ENCODE peak calls at places on chromosomes 6 and 20, in ten cellular contexts. N is adrenal gland; Z is hypothalamus; T is activated gamma-delta T cell treated with Interleukin-2 at 50 U/mL for 16 hours; M is B cell; C is esophagus squamous epithelium; E is amygdala; S is activated CD4-positive, alpha-beta T cell treated with anti-CD3 and anti-CD28 coated beads for 4 hours; A is astrocyte of the cerebellum; O is endodermal cell. P is an unnamed sample.

GRCh38 chr6:90860822-90861601 is 274.1 kb upstream of the MAP3K7 start:
- DNase-seq in Z (no peak), T (no peak), S (no peak), C (no peak), M (no peak), O (no peak), A (no peak), E (no peak), N (no peak), P (peak)

GRCh38 chr6:119467478-119468081 is 118.0 kb upstream of the MAN1A1 start:
- DNase-seq in A (peak), N (no peak), O (no peak), T (no peak), M (no peak), Z (no peak), E (no peak), S (no peak), C (no peak), P (no peak)

GRCh38 chr6:13336553-13336952 is 8.2 kb upstream of the TBC1D7 start:
- DNase-seq in T (peak), A (peak), E (peak), S (peak), N (peak), M (peak), C (no peak), O (peak), Z (peak), P (peak)

GRCh38 chr20:2289475-2289874 is 6.3 kb upstream of the TGM3 start:
- DNase-seq in O (peak), E (no peak), C (no peak), A (no peak), T (no peak), N (peak), M (no peak), Z (no peak), S (no peak), P (no peak)

GRCh38 chr6:131844243-131844841 is 36.5 kb downstream of the ENPP1 start:
- DNase-seq in O (no peak), Z (no peak), M (no peak), C (no peak), E (no peak), T (no peak), N (no peak), S (no peak), A (no peak), P (no peak)

GRCh38 chr20:43853918-43854317 is 60.7 kb upstream of the TOX2 start:
- DNase-seq in T (no peak), N (no peak), C (no peak), A (no peak), E (no peak), O (no peak), M (no peak), S (no peak), Z (no peak), P (no peak)

GRCh38 chr6:56613247-56613851 is 29.3 kb downstream of the DST start:
- DNase-seq in E (no peak), C (no peak), M (no peak), T (no peak), N (no peak), A (no peak), O (no peak), Z (no peak), S (no peak), P (no peak)

GRCh38 chr20:21706345-21707195 is 1.1 kb downstream of the PAX1 start:
- DNase-seq in T (no peak), A (no peak), S (no peak), M (no peak), E (no peak), C (no peak), Z (no peak), N (no peak), O (peak), P (no peak)

GRCh38 chr6:69571234-69571633 is 225.6 kb downstream of the LMBRD1 start:
- DNase-seq in N (no peak), S (no peak), M (no peak), Z (no peak), T (no peak), E (no peak), O (no peak), A (no peak), C (no peak), P (no peak)

GRCh38 chr6:116363759-116364158 is 7.0 kb upstream of the DSE start:
- DNase-seq in T (no peak), C (no peak), N (no peak), S (no peak), A (no peak), Z (no peak), M (no peak), E (no peak), O (no peak), P (no peak)

GRCh38 chr6:25774120-25774730 is 19.7 kb downstream of the SLC17A4 start:
- DNase-seq in N (no peak), A (no peak), M (no peak), O (peak), T (no peak), Z (no peak), S (no peak), E (no peak), C (no peak), P (no peak)

GRCh38 chr6:54428437-54428836 is 120.2 kb downstream of the TINAG start:
- DNase-seq in M (no peak), E (no peak), S (no peak), N (no peak), C (no peak), A (no peak), Z (no peak), O (no peak), T (no peak), P (peak)

GRCh38 chr6:116008470-116009229 is 52.0 kb downstream of the FRK start:
- DNase-seq in O (no peak), S (no peak), T (no peak), A (peak), M (no peak), N (peak), C (no peak), Z (no peak), E (no peak), P (no peak)

GRCh38 chr6:134307870-134308269 is 10.0 kb downstream of the SGK1 start:
- DNase-seq in S (no peak), T (no peak), O (no peak), E (no peak), Z (no peak), C (no peak), A (no peak), N (no peak), M (no peak), P (no peak)

GRCh38 chr6:4134841-4135664 is at the start of gene ECI2:
- DNase-seq in Z (no peak), M (peak), A (no peak), T (peak), C (peak), S (no peak), N (peak), E (no peak), O (no peak), P (peak)

GRCh38 chr6:167467793-167468431 is 143.0 kb downstream of the TTLL2 start:
- DNase-seq in E (no peak), A (no peak), Z (no peak), S (no peak), N (no peak), T (no peak), O (peak), M (no peak), C (no peak), P (no peak)

GRCh38 chr20:44098657-44099056 is 88.3 kb downstream of the JPH2 start:
- DNase-seq in N (no peak), S (no peak), Z (no peak), A (no peak), M (no peak), E (no peak), O (no peak), C (no peak), T (no peak), P (no peak)

GRCh38 chr20:49627329-49627761 is 59.4 kb upstream of the PTGIS start:
- DNase-seq in T (no peak), Z (no peak), O (peak), A (no peak), M (no peak), S (no peak), E (no peak), N (no peak), C (no peak), P (no peak)

GRCh38 chr20:25315418-25316210 is 67.7 kb downstream of the PYGB start:
- DNase-seq in A (no peak), M (no peak), O (no peak), S (no peak), E (no peak), T (no peak), Z (no peak), N (peak), C (no peak), P (no peak)

GRCh38 chr6:14440215-14440890 is 322.8 kb downstream of the CD83 start:
- DNase-seq in Z (no peak), N (no peak), C (no peak), S (no peak), O (no peak), M (no peak), A (no peak), E (no peak), T (no peak), P (no peak)

GRCh38 chr6:158220786-158221442 is 52.8 kb downstream of the GTF2H5 start:
- DNase-seq in C (peak), Z (peak), M (peak), O (peak), N (peak), A (peak), E (peak), T (peak), S (peak), P (peak)

GRCh38 chr20:62752671-62753501 is 43.4 kb upstream of the MRGBP start:
- DNase-seq in T (no peak), A (no peak), M (peak), C (no peak), N (no peak), S (no peak), Z (no peak), E (no peak), O (no peak), P (no peak)

GRCh38 chr6:98828210-98828798 is 6.1 kb upstream of the POU3F2 start:
- DNase-seq in E (no peak), M (no peak), A (no peak), Z (no peak), C (no peak), T (no peak), N (no peak), S (no peak), O (peak), P (no peak)

GRCh38 chr6:106749611-106750010 is 120.2 kb downstream of the QRSL1 start:
- DNase-seq in A (no peak), T (no peak), O (no peak), M (no peak), N (no peak), E (no peak), Z (no peak), S (no peak), C (no peak), P (no peak)

GRCh38 chr20:40506567-40506966 is 182.5 kb downstream of the MAFB start:
- DNase-seq in S (no peak), A (peak), O (peak), C (peak), Z (peak), E (peak), N (peak), T (no peak), M (no peak), P (no peak)

GRCh38 chr20:10177326-10177725 is 41.3 kb upstream of the SNAP25 start:
- DNase-seq in M (no peak), Z (no peak), S (no peak), N (no peak), T (no peak), E (no peak), C (no peak), O (no peak), A (peak), P (no peak)

GRCh38 chr20:1820137-1821074 is 74.8 kb upstream of the SIRPA start:
- DNase-seq in M (no peak), N (peak), Z (no peak), C (no peak), A (peak), O (no peak), T (no peak), E (no peak), S (no peak), P (no peak)

GRCh38 chr20:37294262-37294981 is 5.0 kb downstream of the MANBAL start:
- DNase-seq in Z (no peak), C (no peak), E (no peak), N (no peak), S (no peak), T (no peak), O (no peak), A (no peak), M (no peak), P (no peak)

GRCh38 chr6:117352466-117353081 is 73.2 kb downstream of the ROS1 start:
- DNase-seq in M (no peak), C (no peak), T (no peak), A (peak), Z (no peak), O (no peak), N (no peak), S (no peak), E (no peak), P (no peak)

GRCh38 chr6:169724554-169725269 is 412 bp upstream of the PHF10 start:
- DNase-seq in Z (peak), O (peak), N (peak), M (peak), C (no peak), T (peak), E (peak), A (no peak), S (peak), P (peak)

GRCh38 chr6:28794175-28795002 is 129.4 kb downstream of the TRIM27 start:
- DNase-seq in E (no peak), A (no peak), N (no peak), M (no peak), Z (no peak), S (no peak), T (no peak), C (no peak), O (peak), P (no peak)

GRCh38 chr6:105036371-105036770 is 79.5 kb downstream of the LIN28B start:
- DNase-seq in O (no peak), A (no peak), N (no peak), Z (no peak), E (no peak), C (no peak), T (no peak), S (no peak), M (no peak), P (no peak)

GRCh38 chr20:32285621-32286334 is 8.3 kb downstream of the KIF3B start:
- DNase-seq in M (peak), A (no peak), C (no peak), Z (no peak), N (no peak), E (no peak), O (no peak), T (peak), S (peak), P (peak)

GRCh38 chr6:111033628-111034289 is 51.9 kb downstream of the RPF2 start:
- DNase-seq in N (no peak), T (no peak), C (no peak), Z (no peak), E (no peak), M (no peak), O (peak), A (no peak), S (no peak), P (no peak)

GRCh38 chr6:41637179-41638001 is 878 bp upstream of the MDFI start:
- DNase-seq in N (no peak), S (no peak), Z (no peak), A (no peak), O (peak), E (no peak), C (no peak), M (no peak), T (no peak), P (peak)

GRCh38 chr6:168122011-168122410 is 43.0 kb upstream of the FRMD1 start:
- DNase-seq in O (peak), C (no peak), N (peak), A (no peak), T (no peak), S (no peak), Z (no peak), E (no peak), M (no peak), P (no peak)

GRCh38 chr20:29408034-29408695 is 1849.3 kb upstream of the DEFB115 start:
- DNase-seq in A (no peak), E (no peak), S (no peak), O (no peak), Z (no peak), T (no peak), M (no peak), N (no peak), C (no peak), P (no peak)

GRCh38 chr6:17986656-17987575 is 519 bp downstream of the KIF13A start:
- DNase-seq in S (no peak), M (no peak), Z (peak), T (no peak), O (peak), E (peak), N (peak), C (peak), A (no peak), P (peak)

P was measured in GM20000.